ENCODE peak calls at places on chromosomes 6 and 20, in five cellular contexts. One of them, this sample, is unnamed.
A peak's percentile ranks its signal among the peaks of the same experiment; 100 is the strongest.

GRCh38 chr6:12275084-12275483 is 15.1 kb upstream of the EDN1 start:
- ATAC-seq in A549: peak; percentile 74
- ATAC-seq in effector memory CD8-positive, alpha-beta T cell: no peak
- ATAC-seq in naive thymus-derived CD4-positive, alpha-beta T cell: peak; percentile 40
- ATAC-seq in right cardiac atrium: no peak
- ATAC-seq in this sample: no peak

GRCh38 chr6:167279766-167280440 is 11.2 kb upstream of the UNC93A start:
- ATAC-seq in right cardiac atrium: no peak
- ATAC-seq in naive thymus-derived CD4-positive, alpha-beta T cell: no peak
- ATAC-seq in A549: no peak
- ATAC-seq in effector memory CD8-positive, alpha-beta T cell: no peak
- ATAC-seq in this sample: no peak

GRCh38 chr6:136230219-136230980 is 19.7 kb downstream of the MTFR2 start:
- ATAC-seq in right cardiac atrium: no peak
- ATAC-seq in A549: peak; percentile 32
- ATAC-seq in naive thymus-derived CD4-positive, alpha-beta T cell: no peak
- ATAC-seq in effector memory CD8-positive, alpha-beta T cell: no peak
- ATAC-seq in this sample: no peak

GRCh38 chr6:25882066-25882496 is 8.0 kb upstream of the SLC17A3 start:
- ATAC-seq in A549: peak; percentile 92
- ATAC-seq in effector memory CD8-positive, alpha-beta T cell: peak; percentile 92
- ATAC-seq in naive thymus-derived CD4-positive, alpha-beta T cell: peak; percentile 81
- ATAC-seq in right cardiac atrium: peak; percentile 33
- ATAC-seq in this sample: no peak

GRCh38 chr20:16062661-16063591 is 510.3 kb downstream of the KIF16B start:
- ATAC-seq in naive thymus-derived CD4-positive, alpha-beta T cell: no peak
- ATAC-seq in right cardiac atrium: no peak
- ATAC-seq in A549: no peak
- ATAC-seq in effector memory CD8-positive, alpha-beta T cell: no peak
- ATAC-seq in this sample: no peak

GRCh38 chr6:1624848-1625341 is 15.2 kb downstream of the FOXC1 start:
- ATAC-seq in right cardiac atrium: peak; percentile 72
- ATAC-seq in A549: peak; percentile 83
- ATAC-seq in naive thymus-derived CD4-positive, alpha-beta T cell: peak; percentile 55
- ATAC-seq in effector memory CD8-positive, alpha-beta T cell: peak; percentile 44
- ATAC-seq in this sample: no peak

GRCh38 chr6:152161501-152161900 is 354.0 kb downstream of the ESR1 start:
- ATAC-seq in naive thymus-derived CD4-positive, alpha-beta T cell: no peak
- ATAC-seq in right cardiac atrium: no peak
- ATAC-seq in A549: no peak
- ATAC-seq in effector memory CD8-positive, alpha-beta T cell: no peak
- ATAC-seq in this sample: peak; percentile 69

GRCh38 chr6:18467741-18468140 is 80.6 kb downstream of the RNF144B start:
- ATAC-seq in right cardiac atrium: no peak
- ATAC-seq in effector memory CD8-positive, alpha-beta T cell: no peak
- ATAC-seq in A549: no peak
- ATAC-seq in naive thymus-derived CD4-positive, alpha-beta T cell: no peak
- ATAC-seq in this sample: no peak

GRCh38 chr6:106724848-106725247 is 95.5 kb downstream of the QRSL1 start:
- ATAC-seq in naive thymus-derived CD4-positive, alpha-beta T cell: no peak
- ATAC-seq in effector memory CD8-positive, alpha-beta T cell: no peak
- ATAC-seq in A549: peak; percentile 75
- ATAC-seq in right cardiac atrium: no peak
- ATAC-seq in this sample: no peak

GRCh38 chr6:114058435-114058834 is 87.5 kb upstream of the HDAC2 start:
- ATAC-seq in A549: no peak
- ATAC-seq in effector memory CD8-positive, alpha-beta T cell: no peak
- ATAC-seq in naive thymus-derived CD4-positive, alpha-beta T cell: no peak
- ATAC-seq in right cardiac atrium: no peak
- ATAC-seq in this sample: no peak

GRCh38 chr6:24951831-24952299 is 16.1 kb upstream of the RIPOR2 start:
- ATAC-seq in right cardiac atrium: peak; percentile 69
- ATAC-seq in effector memory CD8-positive, alpha-beta T cell: peak; percentile 70
- ATAC-seq in naive thymus-derived CD4-positive, alpha-beta T cell: peak; percentile 88
- ATAC-seq in A549: no peak
- ATAC-seq in this sample: peak; percentile 23

GRCh38 chr6:89782222-89782621 is 37.4 kb downstream of the MDN1 start:
- ATAC-seq in A549: no peak
- ATAC-seq in naive thymus-derived CD4-positive, alpha-beta T cell: no peak
- ATAC-seq in effector memory CD8-positive, alpha-beta T cell: no peak
- ATAC-seq in right cardiac atrium: no peak
- ATAC-seq in this sample: no peak

GRCh38 chr6:32298632-32299336 is 72.9 kb downstream of the TSBP1 start:
- ATAC-seq in effector memory CD8-positive, alpha-beta T cell: no peak
- ATAC-seq in A549: peak; percentile 76
- ATAC-seq in naive thymus-derived CD4-positive, alpha-beta T cell: no peak
- ATAC-seq in right cardiac atrium: no peak
- ATAC-seq in this sample: no peak

GRCh38 chr6:138546733-138547185 is 47.5 kb upstream of the NHSL1 start:
- ATAC-seq in effector memory CD8-positive, alpha-beta T cell: no peak
- ATAC-seq in naive thymus-derived CD4-positive, alpha-beta T cell: no peak
- ATAC-seq in right cardiac atrium: no peak
- ATAC-seq in A549: peak; percentile 48
- ATAC-seq in this sample: no peak

GRCh38 chr6:144310761-144311160 is 25.6 kb downstream of the UTRN start:
- ATAC-seq in effector memory CD8-positive, alpha-beta T cell: no peak
- ATAC-seq in naive thymus-derived CD4-positive, alpha-beta T cell: no peak
- ATAC-seq in A549: no peak
- ATAC-seq in right cardiac atrium: no peak
- ATAC-seq in this sample: peak; percentile 81

This sample was measured in activated CD4-positive, CD25-positive, alpha-beta regulatory T cell treated with anti-CD3 and anti-CD28 coated beads, Interleukin-2, amount 50 U/mL, for 24 hours.